ENCODE peak calls at places on chromosomes 7 and 10, in four cellular contexts. P is CD8-positive, alpha-beta T cell; L is heart left ventricle; M is kidney. S is an unnamed sample. For H3K4me1, the result is how much of the 10 kb centered on the place peaks cover.

GRCh38 chr10:64518456-64518855 is 997.3 kb downstream of the REEP3 start:
- DNase-seq in P (no peak), L (no peak), M (no peak), S (no peak)

GRCh38 chr7:12893292-12893691 is 205.9 kb downstream of the ARL4A start:
- DNase-seq in P (no peak), L (no peak), M (no peak), S (no peak)

GRCh38 chr10:67606572-67606971 is 89.4 kb downstream of the CTNNA3 start:
- DNase-seq in P (no peak), L (no peak), M (no peak), S (no peak)

GRCh38 chr10:65142641-65143435 is 1621.6 kb downstream of the REEP3 start:
- DNase-seq in P (no peak), L (no peak), M (no peak), S (no peak)

GRCh38 chr10:126387041-126387908 is 1.0 kb downstream of the ADAM12 start:
- DNase-seq in P (no peak), L (peak), M (peak), S (peak)

GRCh38 chr7:34108150-34108549 is 202.8 kb downstream of the BMPER start:
- DNase-seq in P (no peak), L (no peak), M (no peak), S (no peak)

GRCh38 chr10:44851413-44851812 is 59.7 kb upstream of the TMEM72 start:
- DNase-seq in P (no peak), L (no peak), M (no peak), S (no peak)

GRCh38 chr10:48670978-48671913 is 13.4 kb upstream of the WDFY4 start:
- DNase-seq in P (no peak), L (peak), M (peak), S (no peak)

GRCh38 chr7:80552304-80552703 is 40.4 kb upstream of the GNAT3 start:
- DNase-seq in P (no peak), L (no peak), M (no peak), S (no peak)

GRCh38 chr10:92238586-92239098 is 52.2 kb downstream of the CPEB3 start:
- DNase-seq in P (no peak), L (no peak), M (peak), S (peak)

GRCh38 chr7:129095258-129095657 is 40.3 kb upstream of the TNPO3 start:
- DNase-seq in P (peak), L (no peak), M (no peak), S (peak)

GRCh38 chr10:31739759-31740158 is 188.9 kb downstream of the ARHGAP12 start:
- DNase-seq in P (no peak), L (no peak), M (no peak), S (no peak)

GRCh38 chr7:130831817-130832481 is 97.9 kb upstream of the KLF14 start:
- DNase-seq in P (no peak), L (no peak), M (no peak), S (peak)

GRCh38 chr10:58266826-58267712 is 625 bp downstream of the IPMK start:
- DNase-seq in P (peak), L (peak), M (peak), S (peak)

GRCh38 chr10:93077860-93078337 is 4.2 kb downstream of the CYP26A1 start:
- DNase-seq in P (no peak), L (no peak), M (no peak), S (no peak)

GRCh38 chr10:4883079-4883739 is 57.2 kb downstream of the AKR1E2 start:
- DNase-seq in P (no peak), L (no peak), M (no peak), S (no peak)

GRCh38 chr7:70856889-70857511 is 274.9 kb upstream of the GALNT17 start:
- DNase-seq in P (peak), L (peak), M (peak), S (peak)

GRCh38 chr7:22597845-22598244 is 97.9 kb upstream of the STEAP1B start:
- DNase-seq in P (no peak), L (no peak), M (no peak), S (no peak)

DNA sequence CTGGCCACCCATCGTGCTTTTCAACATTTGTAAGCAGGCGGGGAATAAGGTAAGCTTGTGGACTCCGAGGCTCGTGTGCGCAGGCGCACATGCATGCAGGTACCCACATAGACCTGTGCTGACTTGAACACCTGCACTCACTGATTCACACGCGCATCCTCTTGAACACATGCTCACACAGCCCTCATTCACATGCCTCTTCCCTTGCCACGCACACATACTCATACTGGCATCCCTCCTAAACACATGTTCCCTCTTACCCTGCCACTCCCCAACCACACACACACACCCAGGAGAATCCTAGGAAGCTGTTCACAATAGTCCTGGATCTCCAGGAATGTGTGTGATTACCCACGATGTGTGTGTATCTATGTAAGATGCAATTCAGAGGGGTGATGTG is 44.1 kb upstream of the LBX1 start:
- DNase-seq in P (no peak), L (no peak), M (peak), S (no peak)
- H3K4me1 ChIP-seq in P (under half), L (under half), M (under half), S (under half)

GRCh38 chr10:88889559-88890337 is 9.7 kb downstream of the STAMBPL1 start:
- DNase-seq in P (no peak), L (no peak), M (no peak), S (no peak)
- H3K4me1 ChIP-seq in P (under half), L (under half), M (under half), S (under half)

GRCh38 chr7:28125381-28126046 is 55.1 kb downstream of the JAZF1 start:
- DNase-seq in P (no peak), L (no peak), M (no peak), S (no peak)
- H3K4me1 ChIP-seq in P (under half), L (under half), M (under half), S (under half)

GRCh38 chr10:61942997-61943457 is 41.5 kb downstream of the ARID5B start:
- DNase-seq in P (no peak), L (no peak), M (no peak), S (no peak)
- H3K4me1 ChIP-seq in P (under half), L (under half), M (under half), S (under half)

GRCh38 chr7:101128040-101128834 is 1.3 kb downstream of the SERPINE1 start:
- DNase-seq in P (no peak), L (no peak), M (no peak), S (no peak)

GRCh38 chr7:101124376-101125056 is 2.4 kb upstream of the SERPINE1 start:
- DNase-seq in P (no peak), L (no peak), M (no peak), S (no peak)

GRCh38 chr7:101127460-101128039 is 646 bp downstream of the SERPINE1 start:
- DNase-seq in P (no peak), L (no peak), M (no peak), S (no peak)

GRCh38 chr7:101125989-101126650 is 784 bp upstream of the SERPINE1 start:
- DNase-seq in P (no peak), L (peak), M (peak), S (no peak)

DNA sequence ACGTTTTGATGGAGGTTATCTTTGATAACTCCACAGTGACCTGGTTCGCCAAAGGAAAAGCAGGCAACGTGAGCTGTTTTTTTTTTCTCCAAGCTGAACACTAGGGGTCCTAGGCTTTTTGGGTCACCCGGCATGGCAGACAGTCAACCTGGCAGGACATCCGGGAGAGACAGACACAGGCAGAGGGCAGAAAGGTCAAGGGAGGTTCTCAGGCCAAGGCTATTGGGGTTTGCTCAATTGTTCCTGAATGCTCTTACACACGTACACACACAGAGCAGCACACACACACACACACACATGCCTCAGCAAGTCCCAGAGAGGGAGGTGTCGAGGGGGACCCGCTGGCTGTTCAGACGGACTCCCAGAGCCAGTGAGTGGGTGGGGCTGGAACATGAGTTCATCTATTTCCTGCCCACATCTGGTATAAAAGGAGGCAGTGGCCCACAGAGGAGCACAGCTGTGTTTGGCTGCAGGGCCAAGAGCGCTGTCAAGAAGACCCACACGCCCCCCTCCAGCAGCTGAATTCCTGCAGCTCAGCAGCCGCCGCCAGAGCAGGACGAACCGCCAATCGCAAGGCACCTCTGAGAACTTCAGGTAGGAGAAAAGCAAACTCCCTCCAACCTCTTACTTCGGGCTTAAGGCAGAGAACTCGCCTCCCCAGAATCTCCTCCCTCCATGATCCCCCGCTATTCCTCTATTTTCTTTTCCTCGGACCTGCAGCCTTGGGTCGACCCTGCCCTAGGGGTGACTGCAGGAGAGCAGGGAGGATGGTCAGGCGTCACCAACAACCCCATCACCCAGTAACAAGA is at the start of gene SERPINE1:
- DNase-seq in P (peak), L (peak), M (peak), S (peak)
- H3K4me1 ChIP-seq in P (under half), L (half or more), M (under half), S (under half)

GRCh38 chr7:158357898-158358821 is 229.5 kb downstream of the PTPRN2 start:
- DNase-seq in P (peak), L (no peak), M (no peak), S (no peak)
- H3K4me1 ChIP-seq in P (under half), L (under half), M (under half), S (under half)

DNA sequence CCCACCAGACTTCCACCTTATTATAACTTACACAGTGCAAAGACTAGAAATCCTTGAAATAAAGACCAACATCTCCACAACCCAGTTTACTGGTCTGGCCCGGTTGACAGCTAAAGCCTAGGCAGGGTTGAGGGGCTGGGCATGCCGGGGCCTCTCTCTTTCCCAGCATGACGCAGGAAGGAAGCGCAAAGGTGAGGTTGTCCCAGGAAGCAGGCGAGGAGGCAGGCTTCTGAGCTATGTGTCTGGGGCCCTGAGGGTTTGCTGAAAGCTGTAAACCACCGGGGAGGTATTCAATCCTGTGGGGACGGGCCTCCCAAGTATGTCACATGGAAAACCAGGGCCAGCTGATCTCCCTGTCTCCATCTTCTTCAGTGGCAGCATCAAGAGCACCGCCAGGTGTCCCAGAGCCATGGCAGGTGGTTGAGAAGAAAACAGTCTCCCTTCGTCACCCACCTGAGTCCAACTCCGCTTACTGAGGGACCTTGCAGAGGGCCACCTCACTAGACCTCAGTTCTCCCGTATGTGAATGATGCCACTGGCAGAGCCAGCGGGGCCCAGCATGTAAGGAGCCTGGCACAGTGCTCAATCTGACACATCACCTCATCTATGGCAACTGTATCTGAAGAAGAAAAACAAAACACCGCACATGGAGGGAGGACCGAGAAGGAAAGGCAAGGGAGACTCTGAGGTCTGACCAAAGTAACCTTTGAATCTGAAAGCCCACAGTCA is 49.5 kb downstream of the FAM53B start:
- DNase-seq in P (no peak), L (peak), M (no peak), S (no peak)
- H3K4me1 ChIP-seq in P (half or more), L (half or more), M (under half), S (under half)

GRCh38 chr7:158808126-158808525 is 21.2 kb downstream of the ESYT2 start:
- DNase-seq in P (no peak), L (no peak), M (no peak), S (no peak)
- H3K4me1 ChIP-seq in P (half or more), L (under half), M (under half), S (under half)

GRCh38 chr10:87887548-87888289 is 24.3 kb downstream of the PTEN start:
- DNase-seq in P (no peak), L (no peak), M (no peak), S (no peak)
- H3K4me1 ChIP-seq in P (under half), L (under half), M (under half), S (under half)

S was measured in small intestine.